ENCODE peak calls at places on chromosome 15, in five cellular contexts. V is iris pigment epithelial cell, S is sciatic nerve, Y is epithelial cell of proximal tubule, C is ureter. F is an unnamed sample.

GRCh38 chr15:39869858-39870515 is 50.1 kb downstream of the GPR176 start:
- DNase-seq in V (no peak), Y (no peak), C (no peak), S (no peak), F (no peak)

GRCh38 chr15:30023798-30024295 is 58.9 kb upstream of the GOLGA8J start:
- DNase-seq in C (no peak), Y (no peak), S (no peak), V (peak), F (no peak)

GRCh38 chr15:101446527-101447167 is 42.9 kb downstream of the PCSK6 start:
- DNase-seq in C (no peak), Y (no peak), S (peak), V (no peak), F (peak)

GRCh38 chr15:86756688-86757087 is 677.0 kb downstream of the AGBL1 start:
- DNase-seq in V (no peak), Y (no peak), C (no peak), S (no peak), F (no peak)

GRCh38 chr15:62920569-62921502 is 121.7 kb upstream of the TPM1 start:
- DNase-seq in Y (no peak), C (no peak), V (peak), S (no peak), F (no peak)

GRCh38 chr15:73983211-73983727 is 8.8 kb downstream of the STOML1 start:
- DNase-seq in Y (peak), V (peak), C (peak), S (peak), F (peak)

GRCh38 chr15:64096486-64097431 is 977 bp downstream of the SNX1 start:
- DNase-seq in V (peak), S (no peak), C (no peak), Y (no peak), F (no peak)

GRCh38 chr15:81930582-81931369 is 115.0 kb downstream of the MEX3B start:
- DNase-seq in Y (no peak), S (no peak), V (no peak), C (no peak), F (no peak)

GRCh38 chr15:88932875-88933330 is 19.7 kb upstream of the MFGE8 start:
- DNase-seq in S (no peak), Y (no peak), V (no peak), C (no peak), F (no peak)

GRCh38 chr15:69045810-69046209 is 31.3 kb downstream of the NOX5 start:
- DNase-seq in S (no peak), V (peak), Y (no peak), C (no peak), F (no peak)

GRCh38 chr15:96273317-96274086 is 57.0 kb upstream of the NR2F2 start:
- DNase-seq in V (peak), C (peak), Y (peak), S (no peak), F (no peak)

GRCh38 chr15:65413051-65413759 is 9.5 kb downstream of the IGDCC4 start:
- DNase-seq in C (no peak), Y (no peak), S (no peak), V (no peak), F (no peak)

GRCh38 chr15:101054116-101054515 is 135.0 kb downstream of the LRRK1 start:
- DNase-seq in V (no peak), Y (no peak), C (no peak), S (no peak), F (no peak)

GRCh38 chr15:31278056-31278445 is 48.6 kb upstream of the KLF13 start:
- DNase-seq in S (no peak), V (no peak), Y (no peak), C (no peak), F (peak)

GRCh38 chr15:101035611-101036010 is 116.5 kb downstream of the LRRK1 start:
- DNase-seq in V (no peak), C (no peak), Y (no peak), S (no peak), F (no peak)

GRCh38 chr15:72774696-72775383 is 8.7 kb downstream of the ADPGK start:
- DNase-seq in V (no peak), Y (no peak), C (no peak), S (no peak), F (no peak)

GRCh38 chr15:58393196-58393790 is 38.5 kb upstream of the LIPC start:
- DNase-seq in Y (no peak), C (peak), V (no peak), S (no peak), F (no peak)

GRCh38 chr15:95888762-95889161 is 441.7 kb upstream of the NR2F2 start:
- DNase-seq in C (no peak), S (no peak), V (peak), Y (no peak), F (no peak)

F was measured in psoas muscle.